ENCODE peak calls at places on chromosomes 16 and 17, in ten cellular contexts. One of them, this sample, is unnamed.

GRCh38 chr17:31225831-31226230 is 71.2 kb downstream of the OMG start:
- DNase-seq in NCI-H345: no peak
- DNase-seq in GM12892: no peak
- DNase-seq in hepatic stellate cell: no peak
- DNase-seq in GM04504: no peak
- DNase-seq in cortex of kidney: no peak
- DNase-seq in MG63: no peak
- DNase-seq in AML-193: peak
- DNase-seq in activated CD4-positive, alpha-beta T cell treated with anti-CD3 and anti-CD28 coated beads for 24 hours: no peak
- DNase-seq in activated T-cell treated with anti-CD3 and anti-CD28 coated beads for 48 hours: no peak
- DNase-seq in this sample: no peak

GRCh38 chr16:79146-80054 is 1.4 kb downstream of the MPG start:
- DNase-seq in NCI-H345: no peak
- DNase-seq in GM12892: no peak
- DNase-seq in hepatic stellate cell: peak
- DNase-seq in GM04504: no peak
- DNase-seq in cortex of kidney: no peak
- DNase-seq in MG63: no peak
- DNase-seq in AML-193: peak
- DNase-seq in activated CD4-positive, alpha-beta T cell treated with anti-CD3 and anti-CD28 coated beads for 24 hours: no peak
- DNase-seq in activated T-cell treated with anti-CD3 and anti-CD28 coated beads for 48 hours: no peak
- DNase-seq in this sample: no peak

GRCh38 chr17:8859029-8859803 is 8.3 kb downstream of the PIK3R6 start:
- DNase-seq in NCI-H345: no peak
- DNase-seq in GM12892: no peak
- DNase-seq in hepatic stellate cell: no peak
- DNase-seq in GM04504: no peak
- DNase-seq in cortex of kidney: no peak
- DNase-seq in MG63: no peak
- DNase-seq in AML-193: peak
- DNase-seq in activated CD4-positive, alpha-beta T cell treated with anti-CD3 and anti-CD28 coated beads for 24 hours: no peak
- DNase-seq in activated T-cell treated with anti-CD3 and anti-CD28 coated beads for 48 hours: peak
- DNase-seq in this sample: no peak

GRCh38 chr17:14947671-14948070 is 317.5 kb downstream of the PMP22 start:
- DNase-seq in NCI-H345: no peak
- DNase-seq in GM12892: no peak
- DNase-seq in hepatic stellate cell: no peak
- DNase-seq in GM04504: no peak
- DNase-seq in cortex of kidney: no peak
- DNase-seq in MG63: no peak
- DNase-seq in AML-193: no peak
- DNase-seq in activated CD4-positive, alpha-beta T cell treated with anti-CD3 and anti-CD28 coated beads for 24 hours: no peak
- DNase-seq in activated T-cell treated with anti-CD3 and anti-CD28 coated beads for 48 hours: no peak
- DNase-seq in this sample: no peak

GRCh38 chr16:31508706-31509523 is 724 bp upstream of the RUSF1 start:
- DNase-seq in NCI-H345: no peak
- DNase-seq in GM12892: no peak
- DNase-seq in hepatic stellate cell: no peak
- DNase-seq in GM04504: peak
- DNase-seq in cortex of kidney: no peak
- DNase-seq in MG63: no peak
- DNase-seq in AML-193: no peak
- DNase-seq in activated CD4-positive, alpha-beta T cell treated with anti-CD3 and anti-CD28 coated beads for 24 hours: no peak
- DNase-seq in activated T-cell treated with anti-CD3 and anti-CD28 coated beads for 48 hours: no peak
- DNase-seq in this sample: no peak

GRCh38 chr17:65515959-65516948 is 45.2 kb downstream of the AXIN2 start:
- DNase-seq in NCI-H345: no peak
- DNase-seq in GM12892: no peak
- DNase-seq in hepatic stellate cell: no peak
- DNase-seq in GM04504: peak
- DNase-seq in cortex of kidney: no peak
- DNase-seq in MG63: peak
- DNase-seq in AML-193: no peak
- DNase-seq in activated CD4-positive, alpha-beta T cell treated with anti-CD3 and anti-CD28 coated beads for 24 hours: no peak
- DNase-seq in activated T-cell treated with anti-CD3 and anti-CD28 coated beads for 48 hours: no peak
- DNase-seq in this sample: peak

GRCh38 chr17:40349477-40350409 is 14.8 kb downstream of the GJD3 start:
- DNase-seq in NCI-H345: no peak
- DNase-seq in GM12892: no peak
- DNase-seq in hepatic stellate cell: no peak
- DNase-seq in GM04504: no peak
- DNase-seq in cortex of kidney: no peak
- DNase-seq in MG63: no peak
- DNase-seq in AML-193: no peak
- DNase-seq in activated CD4-positive, alpha-beta T cell treated with anti-CD3 and anti-CD28 coated beads for 24 hours: no peak
- DNase-seq in activated T-cell treated with anti-CD3 and anti-CD28 coated beads for 48 hours: no peak
- DNase-seq in this sample: no peak

GRCh38 chr17:76384222-76384986 is at the start of gene SPHK1:
- DNase-seq in NCI-H345: peak
- DNase-seq in GM12892: peak
- DNase-seq in hepatic stellate cell: peak
- DNase-seq in GM04504: peak
- DNase-seq in cortex of kidney: no peak
- DNase-seq in MG63: peak
- DNase-seq in AML-193: peak
- DNase-seq in activated CD4-positive, alpha-beta T cell treated with anti-CD3 and anti-CD28 coated beads for 24 hours: peak
- DNase-seq in activated T-cell treated with anti-CD3 and anti-CD28 coated beads for 48 hours: peak
- DNase-seq in this sample: no peak

GRCh38 chr17:62578757-62579487 is 48.5 kb upstream of the MRC2 start:
- DNase-seq in NCI-H345: no peak
- DNase-seq in GM12892: no peak
- DNase-seq in hepatic stellate cell: no peak
- DNase-seq in GM04504: no peak
- DNase-seq in cortex of kidney: no peak
- DNase-seq in MG63: no peak
- DNase-seq in AML-193: no peak
- DNase-seq in activated CD4-positive, alpha-beta T cell treated with anti-CD3 and anti-CD28 coated beads for 24 hours: no peak
- DNase-seq in activated T-cell treated with anti-CD3 and anti-CD28 coated beads for 48 hours: no peak
- DNase-seq in this sample: no peak

GRCh38 chr17:28973414-28973813 is 22.1 kb upstream of the PHF12 start:
- DNase-seq in NCI-H345: no peak
- DNase-seq in GM12892: no peak
- DNase-seq in hepatic stellate cell: peak
- DNase-seq in GM04504: no peak
- DNase-seq in cortex of kidney: no peak
- DNase-seq in MG63: peak
- DNase-seq in AML-193: no peak
- DNase-seq in activated CD4-positive, alpha-beta T cell treated with anti-CD3 and anti-CD28 coated beads for 24 hours: no peak
- DNase-seq in activated T-cell treated with anti-CD3 and anti-CD28 coated beads for 48 hours: no peak
- DNase-seq in this sample: no peak

GRCh38 chr17:51258756-51259573 is 884 bp downstream of the MBTD1 start:
- DNase-seq in NCI-H345: peak
- DNase-seq in GM12892: no peak
- DNase-seq in hepatic stellate cell: no peak
- DNase-seq in GM04504: no peak
- DNase-seq in cortex of kidney: no peak
- DNase-seq in MG63: peak
- DNase-seq in AML-193: peak
- DNase-seq in activated CD4-positive, alpha-beta T cell treated with anti-CD3 and anti-CD28 coated beads for 24 hours: no peak
- DNase-seq in activated T-cell treated with anti-CD3 and anti-CD28 coated beads for 48 hours: no peak
- DNase-seq in this sample: no peak

GRCh38 chr16:24520983-24521382 is 18.4 kb upstream of the RBBP6 start:
- DNase-seq in NCI-H345: no peak
- DNase-seq in GM12892: no peak
- DNase-seq in hepatic stellate cell: no peak
- DNase-seq in GM04504: no peak
- DNase-seq in cortex of kidney: no peak
- DNase-seq in MG63: no peak
- DNase-seq in AML-193: no peak
- DNase-seq in activated CD4-positive, alpha-beta T cell treated with anti-CD3 and anti-CD28 coated beads for 24 hours: no peak
- DNase-seq in activated T-cell treated with anti-CD3 and anti-CD28 coated beads for 48 hours: no peak
- DNase-seq in this sample: no peak

GRCh38 chr16:81600275-81600674 is 155.7 kb downstream of the CMIP start:
- DNase-seq in NCI-H345: no peak
- DNase-seq in GM12892: no peak
- DNase-seq in hepatic stellate cell: peak
- DNase-seq in GM04504: no peak
- DNase-seq in cortex of kidney: no peak
- DNase-seq in MG63: peak
- DNase-seq in AML-193: no peak
- DNase-seq in activated CD4-positive, alpha-beta T cell treated with anti-CD3 and anti-CD28 coated beads for 24 hours: no peak
- DNase-seq in activated T-cell treated with anti-CD3 and anti-CD28 coated beads for 48 hours: no peak
- DNase-seq in this sample: no peak

GRCh38 chr17:40493697-40494096 is 7.7 kb downstream of the TNS4 start:
- DNase-seq in NCI-H345: no peak
- DNase-seq in GM12892: no peak
- DNase-seq in hepatic stellate cell: no peak
- DNase-seq in GM04504: no peak
- DNase-seq in cortex of kidney: no peak
- DNase-seq in MG63: peak
- DNase-seq in AML-193: no peak
- DNase-seq in activated CD4-positive, alpha-beta T cell treated with anti-CD3 and anti-CD28 coated beads for 24 hours: no peak
- DNase-seq in activated T-cell treated with anti-CD3 and anti-CD28 coated beads for 48 hours: no peak
- DNase-seq in this sample: no peak

GRCh38 chr16:18816286-18816685 is 14.9 kb upstream of the ARL6IP1 start:
- DNase-seq in NCI-H345: no peak
- DNase-seq in GM12892: no peak
- DNase-seq in hepatic stellate cell: no peak
- DNase-seq in GM04504: no peak
- DNase-seq in cortex of kidney: no peak
- DNase-seq in MG63: no peak
- DNase-seq in AML-193: no peak
- DNase-seq in activated CD4-positive, alpha-beta T cell treated with anti-CD3 and anti-CD28 coated beads for 24 hours: no peak
- DNase-seq in activated T-cell treated with anti-CD3 and anti-CD28 coated beads for 48 hours: no peak
- DNase-seq in this sample: no peak

GRCh38 chr16:1602285-1602684 is 9.6 kb downstream of the IFT140 start:
- DNase-seq in NCI-H345: no peak
- DNase-seq in GM12892: no peak
- DNase-seq in hepatic stellate cell: no peak
- DNase-seq in GM04504: no peak
- DNase-seq in cortex of kidney: no peak
- DNase-seq in MG63: no peak
- DNase-seq in AML-193: no peak
- DNase-seq in activated CD4-positive, alpha-beta T cell treated with anti-CD3 and anti-CD28 coated beads for 24 hours: no peak
- DNase-seq in activated T-cell treated with anti-CD3 and anti-CD28 coated beads for 48 hours: no peak
- DNase-seq in this sample: no peak

GRCh38 chr16:17846030-17846429 is 375.3 kb upstream of the XYLT1 start:
- DNase-seq in NCI-H345: no peak
- DNase-seq in GM12892: no peak
- DNase-seq in hepatic stellate cell: no peak
- DNase-seq in GM04504: no peak
- DNase-seq in cortex of kidney: no peak
- DNase-seq in MG63: no peak
- DNase-seq in AML-193: no peak
- DNase-seq in activated CD4-positive, alpha-beta T cell treated with anti-CD3 and anti-CD28 coated beads for 24 hours: no peak
- DNase-seq in activated T-cell treated with anti-CD3 and anti-CD28 coated beads for 48 hours: no peak
- DNase-seq in this sample: no peak

This sample was measured in AG04450.